ENCODE peak calls at places on chromosomes 6 and 20, in four cellular contexts. O is fibroblast of lung, B is PC-3, N is Karpas-422. X is an unnamed sample.

GRCh38 chr6:110999634-111000270 is 17.9 kb downstream of the RPF2 start:
- DNase-seq in B (peak; percentile 61), O (peak; percentile 58), N (peak; percentile 60), X (peak; percentile 52)

GRCh38 chr6:111685506-111685905 is 79.8 kb upstream of the TRAF3IP2 start:
- DNase-seq in B (no peak), O (no peak), N (no peak), X (no peak)

GRCh38 chr20:11509776-11510175 is 407.9 kb upstream of the BTBD3 start:
- DNase-seq in O (no peak), B (no peak), N (no peak), X (no peak)

GRCh38 chr6:41704656-41705328 is 30.6 kb downstream of the TFEB start:
- DNase-seq in B (peak; percentile 27), N (peak; percentile 71), O (no peak), X (no peak)

GRCh38 chr6:41644297-41644879 is 6.1 kb downstream of the MDFI start:
- DNase-seq in B (no peak), O (no peak), N (no peak), X (no peak)

GRCh38 chr6:147322299-147323162 is 118.3 kb downstream of the STXBP5 start:
- DNase-seq in N (peak; percentile 85), B (no peak), O (peak; percentile 78), X (peak; percentile 80)

GRCh38 chr6:87274660-87275273 is 47.6 kb upstream of the SMIM8 start:
- DNase-seq in O (peak; percentile 55), B (no peak), N (no peak), X (peak; percentile 84)

GRCh38 chr6:32796848-32797776 is 19.7 kb downstream of the HLA-DOB start:
- DNase-seq in B (peak; percentile 84), N (peak; percentile 95), O (peak; percentile 68), X (peak; percentile 74)

GRCh38 chr6:63721181-63721580 is 85.6 kb downstream of the PHF3 start:
- DNase-seq in N (no peak), B (no peak), O (no peak), X (no peak)

GRCh38 chr6:119446623-119447008 is 97.1 kb upstream of the MAN1A1 start:
- DNase-seq in O (peak; percentile 92), N (no peak), B (peak; percentile 68), X (peak; percentile 51)

GRCh38 chr20:62409935-62410741 is 3.1 kb upstream of the CABLES2 start:
- DNase-seq in N (peak; percentile 71), B (peak; percentile 59), O (peak; percentile 9), X (peak; percentile 46)

GRCh38 chr20:10093087-10093591 is 58.4 kb downstream of the ANKEF1 start:
- DNase-seq in B (peak; percentile 90), O (peak; percentile 68), N (no peak), X (peak; percentile 88)

GRCh38 chr20:57250607-57251343 is 15.7 kb downstream of the BMP7 start:
- DNase-seq in O (no peak), B (no peak), N (peak; percentile 65), X (no peak)

GRCh38 chr6:16286151-16286522 is 47.8 kb downstream of the GMPR start:
- DNase-seq in B (peak; percentile 53), N (peak; percentile 73), O (peak; percentile 36), X (peak; percentile 76)

GRCh38 chr20:38165089-38165965 is at the start of gene TGM2:
- DNase-seq in B (peak; percentile 91), N (peak; percentile 80), O (peak; percentile 78), X (peak; percentile 78)

GRCh38 chr6:104784884-104785283 is 74.8 kb downstream of the HACE1 start:
- DNase-seq in B (no peak), O (no peak), N (no peak), X (peak; percentile 38)

GRCh38 chr6:12718025-12718424 is 1.5 kb downstream of the PHACTR1 start:
- DNase-seq in B (peak; percentile 55), O (no peak), N (no peak), X (peak; percentile 78)

GRCh38 chr20:48701702-48702101 is 126.1 kb downstream of the PREX1 start:
- DNase-seq in O (no peak), N (no peak), B (no peak), X (no peak)

GRCh38 chr6:33609444-33610034 is 11.6 kb upstream of the ITPR3 start:
- DNase-seq in O (peak; percentile 65), B (peak; percentile 70), N (no peak), X (peak; percentile 97)

GRCh38 chr6:127924031-127924430 is 23.2 kb upstream of the THEMIS start:
- DNase-seq in N (no peak), O (no peak), B (no peak), X (no peak)

GRCh38 chr6:30145818-30146217 is 9.9 kb downstream of the TRIM40 start:
- DNase-seq in N (no peak), O (no peak), B (no peak), X (no peak)

GRCh38 chr6:44665143-44665542 is 277.6 kb downstream of the CDC5L start:
- DNase-seq in O (no peak), B (no peak), N (no peak), X (no peak)

GRCh38 chr6:147615659-147616456 is 107.4 kb downstream of the SAMD5 start:
- DNase-seq in B (no peak), O (peak; percentile 89), N (no peak), X (no peak)

GRCh38 chr6:13012977-13013680 is 296.6 kb downstream of the PHACTR1 start:
- DNase-seq in O (no peak), N (no peak), B (no peak), X (peak; percentile 12)

GRCh38 chr6:23269436-23269835 is 700.1 kb downstream of the HDGFL1 start:
- DNase-seq in N (no peak), O (peak; percentile 50), B (no peak), X (peak; percentile 1)

GRCh38 chr20:10508060-10508459 is 73.0 kb downstream of the SLX4IP start:
- DNase-seq in B (peak; percentile 37), O (peak; percentile 49), N (no peak), X (peak; percentile 49)

GRCh38 chr6:169792306-169793015 is 41.0 kb downstream of the ERMARD start:
- DNase-seq in N (no peak), B (no peak), O (no peak), X (no peak)
- H3K27me3 ChIP-seq in N (no peaks in the 10 kb centered on the region), B (no peaks in the 10 kb centered on the region), O (no peaks in the 10 kb centered on the region), X (no peaks in the 10 kb centered on the region)

GRCh38 chr6:160161647-160161986 is 40.0 kb downstream of the SLC22A1 start:
- DNase-seq in O (no peak), B (no peak), N (no peak), X (no peak)
- H2AFZ ChIP-seq in O (no peak overlapping the region), B (no peak overlapping the region), N (no peak overlapping the region), X (no peak overlapping the region)

GRCh38 chr20:43186312-43186711 is 3.4 kb downstream of the PTPRT start:
- DNase-seq in N (peak; percentile 86), B (no peak), O (no peak), X (no peak)

GRCh38 chr20:43188234-43188653 is 1.5 kb downstream of the PTPRT start:
- DNase-seq in N (no peak), O (no peak), B (no peak), X (no peak)

GRCh38 chr20:43188861-43189613 is 669 bp downstream of the PTPRT start:
- DNase-seq in B (no peak), N (no peak), O (no peak), X (no peak)

GRCh38 chr20:43185901-43186300 is 3.8 kb downstream of the PTPRT start:
- DNase-seq in N (peak; percentile 95), O (no peak), B (no peak), X (no peak)

GRCh38 chr20:43187476-43188233 is 2.1 kb downstream of the PTPRT start:
- DNase-seq in B (peak; percentile 79), N (peak; percentile 93), O (peak; percentile 54), X (peak; percentile 73)
- H3K27me3 ChIP-seq in B (peaks cover 77% of the 10 kb centered on the region), N (no peaks in the 10 kb centered on the region), O (peaks cover 7% of the 10 kb centered on the region), X (peaks cover 46% of the 10 kb centered on the region)

GRCh38 chr6:78611097-78611625 is 256.2 kb upstream of the IRAK1BP1 start:
- DNase-seq in O (no peak), N (no peak), B (no peak), X (no peak)

GRCh38 chr6:78615430-78615904 is 251.9 kb upstream of the IRAK1BP1 start:
- DNase-seq in N (no peak), O (no peak), B (peak; percentile 39), X (peak; percentile 70)

GRCh38 chr6:78611886-78612480 is 255.4 kb upstream of the IRAK1BP1 start:
- DNase-seq in N (peak; percentile 71), O (peak; percentile 24), B (peak; percentile 60), X (peak; percentile 57)

GRCh38 chr6:78619016-78619415 is 248.3 kb upstream of the IRAK1BP1 start:
- DNase-seq in O (no peak), B (no peak), N (no peak), X (no peak)

GRCh38 chr6:78614961-78615360 is 252.4 kb upstream of the IRAK1BP1 start:
- DNase-seq in O (no peak), B (no peak), N (no peak), X (no peak)
- H2AFZ ChIP-seq in O (no peak overlapping the region), B (no peak overlapping the region), N (no peak overlapping the region), X (no peak overlapping the region)

GRCh38 chr20:17457064-17457463 is 74.1 kb downstream of the BFSP1 start:
- DNase-seq in N (no peak), B (no peak), O (no peak), X (no peak)
- H3K27me3 ChIP-seq in N (no peaks in the 10 kb centered on the region), B (peaks cover 73% of the 10 kb centered on the region), O (peaks cover 3% of the 10 kb centered on the region), X (peaks cover 10% of the 10 kb centered on the region)

GRCh38 chr20:50278684-50279531 is 88.3 kb downstream of the CEBPB start:
- DNase-seq in B (no peak), N (no peak), O (peak; percentile 54), X (peak; percentile 48)
- H2AFZ ChIP-seq in B (no peak overlapping the region), N (no peak overlapping the region), O (no peak overlapping the region), X (no peak overlapping the region)